ENCODE peak calls at places on chromosome 15, in five cellular contexts. G is neuronal stem cell, C is mesenchymal stem cell, U is H9, P is H1. F is an unnamed sample.

GRCh38 chr15:44670087-44670945 is 6.9 kb upstream of the SPG11 start:
- DNase-seq in G (no peak), C (no peak), U (no peak), P (no peak), F (peak)

GRCh38 chr15:70053006-70053702 is 44.6 kb downstream of the TLE3 start:
- DNase-seq in G (no peak), C (no peak), U (no peak), P (no peak), F (no peak)

GRCh38 chr15:29139540-29140459 is 129.8 kb downstream of the NSMCE3 start:
- DNase-seq in G (peak), C (peak), U (peak), P (peak), F (no peak)

GRCh38 chr15:76345880-76346665 is 9.5 kb downstream of the ISL2 start:
- DNase-seq in G (no peak), C (no peak), U (peak), P (peak), F (peak)

GRCh38 chr15:29924750-29925149 is 102.5 kb upstream of the TJP1 start:
- DNase-seq in G (peak), C (peak), U (peak), P (no peak), F (peak)

GRCh38 chr15:76032046-76032445 is 19.8 kb upstream of the NRG4 start:
- DNase-seq in G (no peak), C (no peak), U (no peak), P (no peak), F (no peak)

GRCh38 chr15:63870403-63871209 is 36.9 kb upstream of the HERC1 start:
- DNase-seq in G (peak), C (peak), U (peak), P (no peak), F (peak)

GRCh38 chr15:90598053-90598577 is 68.4 kb downstream of the CRTC3 start:
- DNase-seq in G (no peak), C (peak), U (peak), P (no peak), F (no peak)

GRCh38 chr15:74146277-74146800 is 16.0 kb downstream of the ISLR2 start:
- DNase-seq in G (no peak), C (no peak), U (no peak), P (no peak), F (no peak)

GRCh38 chr15:20357139-20358065 is 184.2 kb downstream of the GOLGA6L6 start:
- DNase-seq in G (no peak), C (no peak), U (peak), P (no peak), F (no peak)

GRCh38 chr15:74535388-74536084 is 5.5 kb upstream of the ARID3B start:
- DNase-seq in G (no peak), C (peak), U (no peak), P (no peak), F (no peak)

GRCh38 chr15:70101459-70102113 is 3.9 kb upstream of the TLE3 start:
- DNase-seq in G (peak), C (peak), U (peak), P (peak), F (peak)

GRCh38 chr15:75067123-75067854 is 43.9 kb downstream of the PPCDC start:
- DNase-seq in G (no peak), C (peak), U (no peak), P (no peak), F (peak)

GRCh38 chr15:74664028-74664616 is 31.7 kb downstream of the EDC3 start:
- DNase-seq in G (no peak), C (peak), U (no peak), P (no peak), F (no peak)

GRCh38 chr15:48149858-48150257 is 28.2 kb downstream of the MYEF2 start:
- DNase-seq in G (no peak), C (peak), U (no peak), P (no peak), F (peak)

GRCh38 chr15:96296264-96296663 is 34.2 kb upstream of the NR2F2 start:
- DNase-seq in G (no peak), C (peak), U (no peak), P (no peak), F (no peak)

GRCh38 chr15:76340198-76340801 is 3.7 kb downstream of the ISL2 start:
- DNase-seq in G (peak), C (peak), U (peak), P (peak), F (peak)

GRCh38 chr15:64522226-64522823 is 61.9 kb downstream of the ZNF609 start:
- DNase-seq in G (no peak), C (no peak), U (no peak), P (no peak), F (no peak)

GRCh38 chr15:66252411-66253295 is 897 bp downstream of the MEGF11 start:
- DNase-seq in G (peak), C (peak), U (peak), P (peak), F (peak)

GRCh38 chr15:44289352-44289790 is 852 bp downstream of the GOLM2 start:
- DNase-seq in G (no peak), C (no peak), U (no peak), P (no peak), F (no peak)

GRCh38 chr15:76181705-76182107 is 121.9 kb downstream of the TMEM266 start:
- DNase-seq in G (no peak), C (no peak), U (no peak), P (no peak), F (no peak)

GRCh38 chr15:91866971-91867372 is 13.5 kb downstream of the SLCO3A1 start:
- DNase-seq in G (no peak), C (peak), U (no peak), P (no peak), F (peak)

GRCh38 chr15:45285413-45285812 is 33.4 kb downstream of the SLC28A2 start:
- DNase-seq in G (no peak), C (no peak), U (no peak), P (no peak), F (no peak)

GRCh38 chr15:69798481-69799315 is 299.0 kb downstream of the TLE3 start:
- DNase-seq in G (no peak), C (peak), U (peak), P (no peak), F (no peak)

GRCh38 chr15:66955871-66956585 is 109.4 kb upstream of the SMAD3 start:
- DNase-seq in G (no peak), C (peak), U (no peak), P (no peak), F (peak)

GRCh38 chr15:34335176-34335575 is 2.4 kb downstream of the SLC12A6 start:
- DNase-seq in G (no peak), C (no peak), U (no peak), P (no peak), F (no peak)

GRCh38 chr15:38668433-38669159 is 104.0 kb upstream of the RASGRP1 start:
- DNase-seq in G (peak), C (no peak), U (no peak), P (no peak), F (no peak)

GRCh38 chr15:27418729-27419128 is 447.7 kb downstream of the GABRG3 start:
- DNase-seq in G (peak), C (no peak), U (peak), P (no peak), F (no peak)

GRCh38 chr15:41996376-41996775 is 24.0 kb upstream of the EHD4 start:
- DNase-seq in G (no peak), C (no peak), U (no peak), P (no peak), F (no peak)

GRCh38 chr15:67554580-67554979 is 12.1 kb downstream of the MAP2K5 start:
- DNase-seq in G (no peak), C (no peak), U (no peak), P (no peak), F (no peak)

GRCh38 chr15:76163429-76164020 is 103.7 kb downstream of the TMEM266 start:
- DNase-seq in G (no peak), C (peak), U (no peak), P (no peak), F (peak)

GRCh38 chr15:67883228-67883773 is 43.5 kb upstream of the RNU6-1 start:
- DNase-seq in G (no peak), C (no peak), U (no peak), P (no peak), F (no peak)

GRCh38 chr15:64755427-64755823 is 20.0 kb downstream of the RBPMS2 start:
- DNase-seq in G (no peak), C (no peak), U (no peak), P (no peak), F (no peak)

GRCh38 chr15:78055923-78056713 is 21.4 kb downstream of the TBC1D2B start:
- DNase-seq in G (no peak), C (peak), U (no peak), P (no peak), F (no peak)
- H3K14ac ChIP-seq in G (no peak), C (no peak), U (no peak), P (no peak), F (no peak)

GRCh38 chr15:25230442-25230841 is 208.4 kb downstream of the UBE3A start:
- DNase-seq in G (no peak), C (no peak), U (no peak), P (no peak), F (no peak)
- H2BK12ac ChIP-seq in G (no peak), C (no peak), U (no peak), P (no peak), F (no peak)

GRCh38 chr15:79682285-79682684 is 214.5 kb downstream of the MTHFS start:
- DNase-seq in G (no peak), C (peak), U (no peak), P (no peak), F (no peak)

GRCh38 chr15:79680721-79681120 is 216.1 kb downstream of the MTHFS start:
- DNase-seq in G (peak), C (peak), U (no peak), P (no peak), F (no peak)

GRCh38 chr15:79678032-79678701 is 218.6 kb downstream of the MTHFS start:
- DNase-seq in G (no peak), C (no peak), U (no peak), P (no peak), F (no peak)

DNA sequence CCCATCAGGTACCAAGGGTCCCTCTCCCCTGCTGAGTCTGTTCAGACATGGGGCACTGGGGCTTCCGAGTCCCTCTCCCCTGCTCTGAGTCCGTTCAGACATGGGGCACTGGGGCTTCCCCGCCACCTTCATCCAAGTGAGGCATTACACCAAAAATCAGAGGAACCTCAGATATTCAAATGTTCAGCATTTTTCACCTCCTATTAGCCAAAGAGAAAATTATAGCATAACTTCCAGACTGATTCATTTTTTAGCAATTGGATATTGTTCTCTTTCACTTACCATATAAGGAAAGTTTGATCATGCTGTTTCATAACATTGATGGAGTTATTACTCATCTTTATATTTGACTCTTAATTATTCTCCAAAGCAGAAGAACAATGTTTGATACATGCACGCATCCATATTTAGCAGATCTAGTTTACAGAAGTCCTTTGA is 213.9 kb downstream of the MTHFS start:
- DNase-seq in G (no peak), C (no peak), U (no peak), P (no peak), F (no peak)
- H3K14ac ChIP-seq in G (no peak), C (no peak), U (peak), P (no peak), F (no peak)

GRCh38 chr15:89177116-89177515 is 44.3 kb downstream of the RLBP1 start:
- DNase-seq in G (no peak), C (no peak), U (no peak), P (no peak), F (no peak)
- H2BK12ac ChIP-seq in G (no peak), C (no peak), U (no peak), P (no peak), F (no peak)

DNA sequence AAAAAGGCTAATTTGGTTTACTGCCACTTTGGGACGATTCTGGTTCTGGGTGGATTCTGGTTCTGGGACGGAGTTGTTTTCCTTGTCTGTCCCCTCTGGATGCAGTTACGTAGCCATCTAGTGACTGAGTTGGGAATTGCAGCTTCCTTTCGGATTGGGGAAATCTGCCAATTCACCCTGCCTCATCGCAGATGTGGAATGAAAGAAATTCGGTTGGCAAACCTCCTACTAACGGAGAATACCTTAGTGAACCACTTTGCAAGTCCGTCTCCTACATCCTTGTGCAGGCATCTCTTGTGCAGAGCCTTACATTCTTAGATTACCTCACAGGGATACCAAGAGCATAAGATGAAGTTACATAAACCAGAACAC is 31.5 kb upstream of the AP4E1 start:
- DNase-seq in G (peak), C (peak), U (peak), P (peak), F (peak)
- H3K14ac ChIP-seq in G (no peak), C (no peak), U (no peak), P (no peak), F (no peak)

DNA sequence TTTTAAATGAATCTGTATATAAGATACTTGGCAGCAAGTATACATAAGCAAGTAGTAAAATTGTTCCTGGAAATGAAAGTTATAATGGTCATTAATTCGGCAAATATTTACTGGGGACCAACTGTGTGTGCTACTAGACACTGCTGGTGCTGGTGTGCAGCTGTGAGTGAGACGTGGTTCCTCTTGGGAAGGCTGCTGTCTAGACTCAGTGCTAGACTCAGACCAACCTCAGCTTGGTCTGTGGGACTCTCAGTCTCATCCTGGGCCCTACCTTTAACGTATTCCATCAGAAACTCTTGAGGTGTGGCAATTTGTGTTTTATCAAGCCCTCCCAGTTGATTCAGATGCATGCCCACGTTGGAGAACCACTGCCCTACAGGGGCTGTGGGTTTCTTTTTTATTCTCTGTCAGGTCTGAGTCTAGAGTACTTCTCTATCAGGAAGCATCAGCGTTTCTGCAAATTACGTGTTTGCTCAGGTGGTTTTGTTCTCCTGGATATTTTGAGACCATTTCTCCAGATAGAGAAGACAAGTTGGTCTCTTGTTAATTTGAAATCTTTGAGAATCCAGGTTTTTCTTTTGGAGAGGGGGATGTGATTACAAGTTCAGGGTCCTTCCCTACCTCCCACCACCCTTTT is 6.8 kb downstream of the TLNRD1 start:
- DNase-seq in G (no peak), C (no peak), U (no peak), P (no peak), F (no peak)
- H2BK12ac ChIP-seq in G (no peak), C (no peak), U (no peak), P (no peak), F (no peak)

F was measured in trophoblast cell.